ENCODE peak calls at places on chromosomes 3 and 15, in seven cellular contexts. H is cardiac muscle cell; I is heart left ventricle; N is spleen; F is CD8-positive, alpha-beta T cell; L is psoas muscle; O is A549. W is an unnamed sample. For H3K4me1, the result is how much of the 10 kb centered on the place peaks cover.

GRCh38 chr3:156723182-156723619 is 48.8 kb downstream of the TIPARP start:
- DNase-seq in L (no peak), I (no peak), H (no peak), O (no peak), N (no peak), F (no peak), W (no peak)

GRCh38 chr3:23877324-23877980 is 39.3 kb downstream of the NKIRAS1 start:
- DNase-seq in F (no peak), N (no peak), O (peak), I (no peak), H (peak), L (peak), W (no peak)

GRCh38 chr3:104947946-104948345 is 418.8 kb upstream of the ALCAM start:
- DNase-seq in O (no peak), H (no peak), N (no peak), L (no peak), F (no peak), I (no peak), W (no peak)

GRCh38 chr3:32239638-32240550 is 1.4 kb downstream of the CMTM8 start:
- DNase-seq in H (peak), O (peak), L (no peak), F (peak), N (no peak), I (no peak), W (peak)

GRCh38 chr3:195245531-195245951 is 25.4 kb downstream of the XXYLT1 start:
- DNase-seq in I (peak), N (no peak), L (no peak), F (no peak), O (no peak), H (no peak), W (no peak)

GRCh38 chr3:62992520-62992919 is 117.3 kb upstream of the CADPS start:
- DNase-seq in H (no peak), N (no peak), F (no peak), L (no peak), O (no peak), I (no peak), W (no peak)

GRCh38 chr15:25775317-25775912 is 87.7 kb downstream of the ATP10A start:
- DNase-seq in N (no peak), H (peak), I (peak), L (peak), O (peak), F (no peak), W (peak)

GRCh38 chr15:45829336-45830153 is 194.7 kb downstream of the SQOR start:
- DNase-seq in O (no peak), I (no peak), L (no peak), H (no peak), F (no peak), N (no peak), W (peak)

GRCh38 chr15:57025264-57025939 is 107.0 kb downstream of the TCF12 start:
- DNase-seq in O (peak), L (no peak), I (no peak), F (no peak), H (peak), N (no peak), W (no peak)

GRCh38 chr15:25832158-25832557 is 31.0 kb downstream of the ATP10A start:
- DNase-seq in N (no peak), F (no peak), H (no peak), L (no peak), I (no peak), O (no peak), W (no peak)

GRCh38 chr3:194123735-194124134 is 12.2 kb upstream of the HES1 start:
- DNase-seq in N (no peak), F (no peak), L (no peak), H (no peak), O (no peak), I (no peak), W (peak)

GRCh38 chr15:29736012-29736744 is 86.1 kb downstream of the TJP1 start:
- DNase-seq in N (no peak), F (no peak), I (no peak), O (no peak), H (no peak), L (no peak), W (no peak)

GRCh38 chr15:66803182-66803729 is 101.2 kb downstream of the SMAD6 start:
- DNase-seq in F (no peak), H (peak), N (peak), L (peak), I (peak), O (peak), W (peak)

GRCh38 chr3:169945313-169945712 is 21.3 kb upstream of the SEC62 start:
- DNase-seq in F (peak), H (peak), N (peak), O (no peak), I (peak), L (no peak), W (peak)

GRCh38 chr15:44530653-44531052 is 6.3 kb upstream of the EIF3J start:
- DNase-seq in H (no peak), L (no peak), I (no peak), N (no peak), F (no peak), O (no peak), W (no peak)

GRCh38 chr3:197424674-197425484 is 126.5 kb upstream of the DLG1 start:
- DNase-seq in O (no peak), F (no peak), L (no peak), I (no peak), N (no peak), H (no peak), W (no peak)

GRCh38 chr3:23916152-23916885 is 471 bp downstream of the NKIRAS1 start:
- DNase-seq in O (no peak), N (no peak), H (no peak), L (no peak), I (no peak), F (no peak), W (no peak)

GRCh38 chr3:44885618-44886017 is 11.2 kb downstream of the TGM4 start:
- DNase-seq in L (no peak), O (peak), N (no peak), F (no peak), I (no peak), H (peak), W (no peak)

GRCh38 chr15:45489690-45490238 is 32.8 kb downstream of the SLC30A4 start:
- DNase-seq in F (no peak), O (no peak), H (no peak), N (no peak), I (no peak), L (no peak), W (no peak)

GRCh38 chr3:143120716-143121239 is 1.2 kb downstream of the CHST2 start:
- DNase-seq in O (peak), H (peak), I (no peak), F (no peak), L (no peak), N (peak), W (peak)

GRCh38 chr3:65422154-65422553 is 616.6 kb downstream of the MAGI1 start:
- DNase-seq in L (no peak), O (no peak), H (no peak), N (no peak), F (no peak), I (no peak), W (no peak)

GRCh38 chr3:59764131-59764530 is 714.3 kb upstream of the CFAP20DC start:
- DNase-seq in F (no peak), N (no peak), O (no peak), I (no peak), H (no peak), L (no peak), W (no peak)

GRCh38 chr3:195032106-195032759 is 238.7 kb downstream of the XXYLT1 start:
- DNase-seq in F (no peak), H (no peak), L (no peak), N (no peak), O (no peak), I (no peak), W (no peak)

GRCh38 chr3:137809523-137809922 is 45.4 kb downstream of the SOX14 start:
- DNase-seq in I (no peak), L (no peak), N (no peak), F (no peak), O (no peak), H (no peak), W (no peak)

GRCh38 chr15:70261083-70261482 is 163.4 kb upstream of the TLE3 start:
- DNase-seq in L (no peak), O (no peak), I (no peak), H (no peak), F (no peak), N (peak), W (no peak)

GRCh38 chr3:159884661-159885402 is 103.8 kb upstream of the IL12A start:
- DNase-seq in O (peak), I (no peak), L (no peak), F (no peak), H (peak), N (no peak), W (peak)

GRCh38 chr3:73480187-73480672 is 144.5 kb downstream of the PDZRN3 start:
- DNase-seq in N (no peak), F (no peak), L (no peak), I (no peak), O (no peak), H (peak), W (no peak)

GRCh38 chr3:100438623-100438974 is 37.3 kb downstream of the LNP1 start:
- DNase-seq in I (no peak), N (no peak), O (no peak), H (no peak), F (no peak), L (no peak), W (no peak)

GRCh38 chr3:77825045-77825827 is 785.3 kb downstream of the ROBO2 start:
- DNase-seq in L (peak), H (peak), F (no peak), N (peak), I (no peak), O (peak), W (peak)

GRCh38 chr3:151356791-151357460 is 27.6 kb upstream of the P2RY13 start:
- DNase-seq in F (no peak), I (no peak), L (no peak), N (no peak), H (no peak), O (no peak), W (no peak)

GRCh38 chr3:180657094-180657493 is 22.2 kb downstream of the CCDC39 start:
- DNase-seq in O (no peak), I (no peak), L (no peak), H (no peak), F (no peak), N (no peak), W (no peak)

GRCh38 chr3:164375538-164375937 is 702.8 kb downstream of the SI start:
- DNase-seq in I (no peak), N (no peak), F (no peak), O (no peak), L (no peak), H (no peak), W (no peak)

GRCh38 chr15:61828008-61828407 is 232.2 kb downstream of the VPS13C start:
- DNase-seq in H (no peak), O (peak), L (no peak), N (no peak), I (no peak), F (no peak), W (no peak)

GRCh38 chr3:149615731-149616221 is 42.0 kb downstream of the WWTR1 start:
- DNase-seq in I (no peak), N (no peak), H (peak), F (no peak), L (no peak), O (no peak), W (no peak)

GRCh38 chr3:111915905-111916304 is 56.8 kb downstream of the PHLDB2 start:
- DNase-seq in O (no peak), F (no peak), I (no peak), N (no peak), L (no peak), H (peak), W (no peak)
- H3K4me3 ChIP-seq in O (no peak), F (no peak), I (no peak), N (no peak), L (no peak), H (no peak), W (no peak)

DNA sequence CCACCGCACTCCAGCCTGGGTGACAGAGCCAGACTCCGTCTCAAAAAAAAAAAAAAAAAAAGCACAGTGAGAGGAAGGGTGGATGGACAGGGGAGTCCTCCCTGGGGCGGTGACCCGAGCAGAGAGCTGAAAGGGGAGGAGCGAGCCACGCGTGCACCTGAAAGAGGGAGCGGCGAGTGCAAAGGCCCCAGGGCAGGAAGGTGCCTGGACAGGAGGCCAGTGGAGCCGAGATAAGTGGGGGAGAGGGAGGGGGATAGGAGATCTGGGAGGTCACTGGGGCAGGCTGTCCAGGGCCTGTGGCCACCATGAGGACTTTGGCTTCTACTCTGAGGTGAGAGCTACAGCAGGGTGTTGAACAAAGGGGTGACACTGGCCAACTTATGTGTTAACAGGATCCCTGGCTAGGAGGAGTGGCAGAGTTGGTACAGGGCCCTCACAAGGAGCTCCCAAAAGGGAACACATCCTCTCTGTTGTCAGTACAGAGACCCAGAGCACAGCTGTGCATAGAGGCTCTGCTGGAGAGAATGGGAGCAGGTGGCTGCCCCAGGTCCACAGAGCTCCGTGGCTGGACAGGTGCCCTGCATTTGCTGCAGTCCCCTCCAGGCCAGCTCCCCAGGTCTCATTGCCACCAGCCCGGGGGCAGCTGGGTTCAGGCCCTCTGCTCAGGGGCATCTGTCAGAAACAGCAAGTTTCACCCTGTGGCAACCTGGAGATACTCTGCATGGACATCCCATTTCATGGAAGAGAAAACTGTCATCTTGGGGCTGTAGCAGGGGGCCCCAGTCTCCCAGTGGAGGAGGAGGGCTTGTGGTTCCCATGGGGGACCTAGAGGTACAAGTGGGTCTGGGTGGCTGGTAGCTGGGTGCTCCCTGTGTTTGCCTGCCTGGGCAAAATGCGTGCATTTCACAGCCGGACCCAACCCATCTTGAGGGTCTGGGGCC is 28.5 kb downstream of the FBLN2 start:
- DNase-seq in I (no peak), O (no peak), F (no peak), L (peak), N (peak), H (no peak), W (no peak)
- TF ChIP-seq CTCF in I (no peak), O (no peak), F (no peak), L (no peak), N (no peak), H (no peak), W (no peak)

DNA sequence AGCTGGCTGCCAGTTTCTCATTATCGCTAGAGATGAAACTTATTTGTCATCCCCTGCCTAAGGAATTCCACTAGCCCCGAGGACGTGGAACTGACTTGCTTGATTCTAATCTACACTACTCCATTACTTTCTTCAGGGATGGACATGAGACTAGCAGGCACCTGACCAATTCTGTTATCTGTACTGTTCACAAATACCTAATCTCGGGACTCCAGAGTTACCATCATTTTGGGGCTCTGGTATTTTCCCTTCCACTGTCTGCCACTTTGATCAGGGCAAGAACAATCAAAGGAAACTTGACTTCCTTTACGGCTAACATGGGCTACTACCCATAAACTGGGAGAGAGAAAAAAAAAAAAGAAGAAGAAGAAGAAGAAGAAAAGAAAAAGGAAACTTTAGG is 27.8 kb downstream of the BMF start:
- DNase-seq in N (no peak), O (no peak), H (no peak), I (no peak), L (no peak), F (no peak), W (no peak)
- H3K4me1 ChIP-seq in N (under half), O (under half), H (under half), I (under half), L (under half), F (under half), W (under half)

DNA sequence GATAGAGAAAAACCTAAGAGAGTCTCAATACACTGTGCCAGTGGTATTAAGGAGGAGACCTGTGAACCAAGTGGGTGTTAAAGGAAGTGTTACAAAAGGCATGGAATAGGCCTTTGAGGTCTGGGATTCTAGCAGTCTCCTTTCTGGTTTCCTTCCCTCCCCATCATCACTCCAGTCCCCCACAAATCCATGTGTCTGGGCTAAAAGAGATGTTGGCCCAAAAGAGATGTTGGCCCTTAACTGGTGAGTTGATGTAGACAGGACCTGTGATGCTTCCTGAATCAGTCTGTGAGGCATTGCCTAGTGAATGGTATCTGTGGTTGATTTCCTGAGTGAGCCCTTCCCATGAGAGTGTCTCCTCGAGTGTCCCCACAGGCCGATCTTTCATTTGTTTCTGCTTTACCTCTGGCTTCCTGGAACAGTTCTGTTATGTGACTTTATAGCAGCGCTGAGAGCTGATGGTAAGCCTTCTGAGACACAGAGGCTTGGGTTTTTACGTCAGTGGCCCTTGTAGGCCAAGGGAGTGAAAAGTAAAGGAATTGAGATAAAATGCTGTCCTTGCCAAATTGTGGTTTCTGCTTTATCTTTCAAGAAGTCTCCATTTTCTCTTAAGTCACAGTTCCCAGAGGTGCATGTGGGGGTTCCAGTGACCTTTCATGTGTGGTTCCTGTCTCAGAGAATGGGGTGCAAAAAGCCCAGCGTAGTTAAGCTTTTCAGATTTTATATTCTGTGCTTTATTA is 87.8 kb downstream of the KLHL25 start:
- DNase-seq in O (no peak), F (peak), H (peak), I (peak), L (no peak), N (no peak), W (no peak)
- H3K4me3 ChIP-seq in O (peak), F (peak), H (no peak), I (peak), L (peak), N (peak), W (no peak)